ENCODE peak calls at places on chromosomes 16 and 17, in nine cellular contexts. One of them, this sample, is unnamed.
A peak's percentile ranks its signal among the peaks of the same experiment; 100 is the strongest.

GRCh38 chr17:79862771-79863440 is 23.7 kb upstream of the CBX4 start:
- DNase-seq in HEK293T: no peak
- DNase-seq in DMS 273 treated with DMSO at 0.1 percent for 48 hours: no peak
- DNase-seq in cardiac muscle cell: no peak
- DNase-seq in HFF-Myc: no peak
- DNase-seq in PC-3: no peak
- DNase-seq in anterior cingulate cortex: no peak
- DNase-seq in stimulated activated naive CD8-positive, alpha-beta T cell treated with anti-CD3 and anti-CD28 coated beads, Interleukin-15, Interleukin-2, amounts not matched to agents 100 U/mL and 50 U/mL, for 24 hours: no peak
- DNase-seq in iris pigment epithelial cell: no peak
- DNase-seq in this sample: no peak

GRCh38 chr17:55327225-55328088 is 62.7 kb downstream of the HLF start:
- DNase-seq in HEK293T: no peak
- DNase-seq in DMS 273 treated with DMSO at 0.1 percent for 48 hours: no peak
- DNase-seq in cardiac muscle cell: no peak
- DNase-seq in HFF-Myc: no peak
- DNase-seq in PC-3: peak; percentile 14
- DNase-seq in anterior cingulate cortex: no peak
- DNase-seq in stimulated activated naive CD8-positive, alpha-beta T cell treated with anti-CD3 and anti-CD28 coated beads, Interleukin-15, Interleukin-2, amounts not matched to agents 100 U/mL and 50 U/mL, for 24 hours: no peak
- DNase-seq in iris pigment epithelial cell: peak; percentile 20
- DNase-seq in this sample: peak; percentile 84

GRCh38 chr17:55336426-55336825 is 71.7 kb downstream of the HLF start:
- DNase-seq in HEK293T: no peak
- DNase-seq in DMS 273 treated with DMSO at 0.1 percent for 48 hours: no peak
- DNase-seq in cardiac muscle cell: no peak
- DNase-seq in HFF-Myc: no peak
- DNase-seq in PC-3: no peak
- DNase-seq in anterior cingulate cortex: no peak
- DNase-seq in stimulated activated naive CD8-positive, alpha-beta T cell treated with anti-CD3 and anti-CD28 coated beads, Interleukin-15, Interleukin-2, amounts not matched to agents 100 U/mL and 50 U/mL, for 24 hours: no peak
- DNase-seq in iris pigment epithelial cell: no peak
- DNase-seq in this sample: no peak

GRCh38 chr17:58329808-58330543 is 1.4 kb upstream of the TSPOAP1 start:
- DNase-seq in HEK293T: no peak
- DNase-seq in DMS 273 treated with DMSO at 0.1 percent for 48 hours: no peak
- DNase-seq in cardiac muscle cell: no peak
- DNase-seq in HFF-Myc: no peak
- DNase-seq in PC-3: no peak
- DNase-seq in anterior cingulate cortex: no peak
- DNase-seq in stimulated activated naive CD8-positive, alpha-beta T cell treated with anti-CD3 and anti-CD28 coated beads, Interleukin-15, Interleukin-2, amounts not matched to agents 100 U/mL and 50 U/mL, for 24 hours: peak; percentile 70
- DNase-seq in iris pigment epithelial cell: no peak
- DNase-seq in this sample: no peak

GRCh38 chr17:36529121-36529520 is 5.5 kb downstream of the MYO19 start:
- DNase-seq in HEK293T: no peak
- DNase-seq in DMS 273 treated with DMSO at 0.1 percent for 48 hours: no peak
- DNase-seq in cardiac muscle cell: no peak
- DNase-seq in HFF-Myc: no peak
- DNase-seq in PC-3: peak; percentile 65
- DNase-seq in anterior cingulate cortex: no peak
- DNase-seq in stimulated activated naive CD8-positive, alpha-beta T cell treated with anti-CD3 and anti-CD28 coated beads, Interleukin-15, Interleukin-2, amounts not matched to agents 100 U/mL and 50 U/mL, for 24 hours: no peak
- DNase-seq in iris pigment epithelial cell: peak; percentile 63
- DNase-seq in this sample: no peak

GRCh38 chr16:87956169-87956770 is 5.0 kb downstream of the BANP start:
- DNase-seq in HEK293T: no peak
- DNase-seq in DMS 273 treated with DMSO at 0.1 percent for 48 hours: no peak
- DNase-seq in cardiac muscle cell: peak; percentile 22
- DNase-seq in HFF-Myc: no peak
- DNase-seq in PC-3: no peak
- DNase-seq in anterior cingulate cortex: no peak
- DNase-seq in stimulated activated naive CD8-positive, alpha-beta T cell treated with anti-CD3 and anti-CD28 coated beads, Interleukin-15, Interleukin-2, amounts not matched to agents 100 U/mL and 50 U/mL, for 24 hours: peak; percentile 75
- DNase-seq in iris pigment epithelial cell: peak; percentile 74
- DNase-seq in this sample: no peak

GRCh38 chr17:81683208-81683583 is 401 bp downstream of the ARL16 start:
- DNase-seq in HEK293T: no peak
- DNase-seq in DMS 273 treated with DMSO at 0.1 percent for 48 hours: no peak
- DNase-seq in cardiac muscle cell: no peak
- DNase-seq in HFF-Myc: no peak
- DNase-seq in PC-3: no peak
- DNase-seq in anterior cingulate cortex: no peak
- DNase-seq in stimulated activated naive CD8-positive, alpha-beta T cell treated with anti-CD3 and anti-CD28 coated beads, Interleukin-15, Interleukin-2, amounts not matched to agents 100 U/mL and 50 U/mL, for 24 hours: no peak
- DNase-seq in iris pigment epithelial cell: no peak
- DNase-seq in this sample: no peak

GRCh38 chr16:66004706-66005105 is 361.8 kb upstream of the CDH5 start:
- DNase-seq in HEK293T: no peak
- DNase-seq in DMS 273 treated with DMSO at 0.1 percent for 48 hours: no peak
- DNase-seq in cardiac muscle cell: no peak
- DNase-seq in HFF-Myc: no peak
- DNase-seq in PC-3: no peak
- DNase-seq in anterior cingulate cortex: no peak
- DNase-seq in stimulated activated naive CD8-positive, alpha-beta T cell treated with anti-CD3 and anti-CD28 coated beads, Interleukin-15, Interleukin-2, amounts not matched to agents 100 U/mL and 50 U/mL, for 24 hours: no peak
- DNase-seq in iris pigment epithelial cell: peak; percentile 19
- DNase-seq in this sample: no peak

GRCh38 chr16:54347961-54348360 is 61.4 kb upstream of the IRX3 start:
- DNase-seq in HEK293T: no peak
- DNase-seq in DMS 273 treated with DMSO at 0.1 percent for 48 hours: no peak
- DNase-seq in cardiac muscle cell: no peak
- DNase-seq in HFF-Myc: no peak
- DNase-seq in PC-3: peak; percentile 1
- DNase-seq in anterior cingulate cortex: no peak
- DNase-seq in stimulated activated naive CD8-positive, alpha-beta T cell treated with anti-CD3 and anti-CD28 coated beads, Interleukin-15, Interleukin-2, amounts not matched to agents 100 U/mL and 50 U/mL, for 24 hours: no peak
- DNase-seq in iris pigment epithelial cell: no peak
- DNase-seq in this sample: no peak

GRCh38 chr16:6484931-6485330 is 847.7 kb upstream of the RBFOX1 start:
- DNase-seq in HEK293T: no peak
- DNase-seq in DMS 273 treated with DMSO at 0.1 percent for 48 hours: no peak
- DNase-seq in cardiac muscle cell: no peak
- DNase-seq in HFF-Myc: no peak
- DNase-seq in PC-3: no peak
- DNase-seq in anterior cingulate cortex: no peak
- DNase-seq in stimulated activated naive CD8-positive, alpha-beta T cell treated with anti-CD3 and anti-CD28 coated beads, Interleukin-15, Interleukin-2, amounts not matched to agents 100 U/mL and 50 U/mL, for 24 hours: no peak
- DNase-seq in iris pigment epithelial cell: no peak
- DNase-seq in this sample: no peak

GRCh38 chr17:58710948-58711552 is 18.6 kb downstream of the RAD51C start:
- DNase-seq in HEK293T: peak; percentile 22
- DNase-seq in DMS 273 treated with DMSO at 0.1 percent for 48 hours: peak; percentile 38
- DNase-seq in cardiac muscle cell: peak; percentile 70
- DNase-seq in HFF-Myc: peak; percentile 22
- DNase-seq in PC-3: peak; percentile 85
- DNase-seq in anterior cingulate cortex: no peak
- DNase-seq in stimulated activated naive CD8-positive, alpha-beta T cell treated with anti-CD3 and anti-CD28 coated beads, Interleukin-15, Interleukin-2, amounts not matched to agents 100 U/mL and 50 U/mL, for 24 hours: peak; percentile 49
- DNase-seq in iris pigment epithelial cell: peak; percentile 57
- DNase-seq in this sample: no peak

GRCh38 chr17:74104921-74105320 is 98.6 kb upstream of the RPL38 start:
- DNase-seq in HEK293T: no peak
- DNase-seq in DMS 273 treated with DMSO at 0.1 percent for 48 hours: no peak
- DNase-seq in cardiac muscle cell: no peak
- DNase-seq in HFF-Myc: no peak
- DNase-seq in PC-3: no peak
- DNase-seq in anterior cingulate cortex: no peak
- DNase-seq in stimulated activated naive CD8-positive, alpha-beta T cell treated with anti-CD3 and anti-CD28 coated beads, Interleukin-15, Interleukin-2, amounts not matched to agents 100 U/mL and 50 U/mL, for 24 hours: no peak
- DNase-seq in iris pigment epithelial cell: no peak
- DNase-seq in this sample: no peak

GRCh38 chr16:30472328-30472942 is at the start of gene ITGAL:
- DNase-seq in HEK293T: no peak
- DNase-seq in DMS 273 treated with DMSO at 0.1 percent for 48 hours: no peak
- DNase-seq in cardiac muscle cell: no peak
- DNase-seq in HFF-Myc: no peak
- DNase-seq in PC-3: no peak
- DNase-seq in anterior cingulate cortex: no peak
- DNase-seq in stimulated activated naive CD8-positive, alpha-beta T cell treated with anti-CD3 and anti-CD28 coated beads, Interleukin-15, Interleukin-2, amounts not matched to agents 100 U/mL and 50 U/mL, for 24 hours: peak; percentile 86
- DNase-seq in iris pigment epithelial cell: no peak
- DNase-seq in this sample: no peak

GRCh38 chr17:45972531-45972930 is 26.5 kb upstream of the STH start:
- DNase-seq in HEK293T: no peak
- DNase-seq in DMS 273 treated with DMSO at 0.1 percent for 48 hours: no peak
- DNase-seq in cardiac muscle cell: no peak
- DNase-seq in HFF-Myc: no peak
- DNase-seq in PC-3: no peak
- DNase-seq in anterior cingulate cortex: no peak
- DNase-seq in stimulated activated naive CD8-positive, alpha-beta T cell treated with anti-CD3 and anti-CD28 coated beads, Interleukin-15, Interleukin-2, amounts not matched to agents 100 U/mL and 50 U/mL, for 24 hours: no peak
- DNase-seq in iris pigment epithelial cell: no peak
- DNase-seq in this sample: no peak

GRCh38 chr17:68972119-68972704 is 17.0 kb upstream of the ABCA8 start:
- DNase-seq in HEK293T: peak; percentile 31
- DNase-seq in DMS 273 treated with DMSO at 0.1 percent for 48 hours: no peak
- DNase-seq in cardiac muscle cell: peak; percentile 50
- DNase-seq in HFF-Myc: peak; percentile 20
- DNase-seq in PC-3: peak; percentile 62
- DNase-seq in anterior cingulate cortex: no peak
- DNase-seq in stimulated activated naive CD8-positive, alpha-beta T cell treated with anti-CD3 and anti-CD28 coated beads, Interleukin-15, Interleukin-2, amounts not matched to agents 100 U/mL and 50 U/mL, for 24 hours: no peak
- DNase-seq in iris pigment epithelial cell: peak; percentile 38
- DNase-seq in this sample: peak; percentile 49

GRCh38 chr16:4140652-4141051 is 24.4 kb upstream of the ADCY9 start:
- DNase-seq in HEK293T: no peak
- DNase-seq in DMS 273 treated with DMSO at 0.1 percent for 48 hours: peak; percentile 73
- DNase-seq in cardiac muscle cell: no peak
- DNase-seq in HFF-Myc: no peak
- DNase-seq in PC-3: no peak
- DNase-seq in anterior cingulate cortex: no peak
- DNase-seq in stimulated activated naive CD8-positive, alpha-beta T cell treated with anti-CD3 and anti-CD28 coated beads, Interleukin-15, Interleukin-2, amounts not matched to agents 100 U/mL and 50 U/mL, for 24 hours: no peak
- DNase-seq in iris pigment epithelial cell: peak; percentile 71
- DNase-seq in this sample: no peak

GRCh38 chr17:45437461-45438283 is 5.0 kb upstream of the ARHGAP27 start:
- DNase-seq in HEK293T: no peak
- DNase-seq in DMS 273 treated with DMSO at 0.1 percent for 48 hours: no peak
- DNase-seq in cardiac muscle cell: no peak
- DNase-seq in HFF-Myc: no peak
- DNase-seq in PC-3: no peak
- DNase-seq in anterior cingulate cortex: no peak
- DNase-seq in stimulated activated naive CD8-positive, alpha-beta T cell treated with anti-CD3 and anti-CD28 coated beads, Interleukin-15, Interleukin-2, amounts not matched to agents 100 U/mL and 50 U/mL, for 24 hours: no peak
- DNase-seq in iris pigment epithelial cell: no peak
- DNase-seq in this sample: no peak

GRCh38 chr16:65579050-65579449 is 457.2 kb upstream of the CDH11 start:
- DNase-seq in HEK293T: no peak
- DNase-seq in DMS 273 treated with DMSO at 0.1 percent for 48 hours: no peak
- DNase-seq in cardiac muscle cell: peak; percentile 15
- DNase-seq in HFF-Myc: no peak
- DNase-seq in PC-3: no peak
- DNase-seq in anterior cingulate cortex: no peak
- DNase-seq in stimulated activated naive CD8-positive, alpha-beta T cell treated with anti-CD3 and anti-CD28 coated beads, Interleukin-15, Interleukin-2, amounts not matched to agents 100 U/mL and 50 U/mL, for 24 hours: no peak
- DNase-seq in iris pigment epithelial cell: no peak
- DNase-seq in this sample: no peak

GRCh38 chr16:30352488-30353401 is 2.4 kb downstream of the CD2BP2 start:
- DNase-seq in HEK293T: no peak
- DNase-seq in DMS 273 treated with DMSO at 0.1 percent for 48 hours: no peak
- DNase-seq in cardiac muscle cell: no peak
- DNase-seq in HFF-Myc: no peak
- DNase-seq in PC-3: no peak
- DNase-seq in anterior cingulate cortex: no peak
- DNase-seq in stimulated activated naive CD8-positive, alpha-beta T cell treated with anti-CD3 and anti-CD28 coated beads, Interleukin-15, Interleukin-2, amounts not matched to agents 100 U/mL and 50 U/mL, for 24 hours: no peak
- DNase-seq in iris pigment epithelial cell: no peak
- DNase-seq in this sample: no peak

GRCh38 chr16:67846320-67847063 is at the start of gene NUTF2:
- DNase-seq in HEK293T: peak; percentile 89
- DNase-seq in DMS 273 treated with DMSO at 0.1 percent for 48 hours: peak; percentile 92
- DNase-seq in cardiac muscle cell: peak; percentile 98
- DNase-seq in HFF-Myc: peak; percentile 76
- DNase-seq in PC-3: peak; percentile 85
- DNase-seq in anterior cingulate cortex: peak; percentile 87
- DNase-seq in stimulated activated naive CD8-positive, alpha-beta T cell treated with anti-CD3 and anti-CD28 coated beads, Interleukin-15, Interleukin-2, amounts not matched to agents 100 U/mL and 50 U/mL, for 24 hours: peak; percentile 97
- DNase-seq in iris pigment epithelial cell: peak; percentile 91
- DNase-seq in this sample: peak; percentile 99

This sample was measured in Caco-2.